ENCODE peak calls at places on chromosome 6, in six cellular contexts. One of them, this sample, is unnamed.

GRCh38 chr6:77092971-77093370 is 370.3 kb downstream of the HTR1B start:
- DNase-seq in HepG2: no peak
- DNase-seq in H1: no peak
- DNase-seq in K562: no peak
- DNase-seq in HCT116: no peak
- DNase-seq in SK-N-SH: no peak
- DNase-seq in this sample: no peak

GRCh38 chr6:143128346-143129015 is 67.8 kb downstream of the AIG1 start:
- DNase-seq in K562: no peak
- DNase-seq in SK-N-SH: no peak
- DNase-seq in HCT116: no peak
- DNase-seq in H1: no peak
- DNase-seq in HepG2: no peak
- DNase-seq in this sample: no peak

GRCh38 chr6:105318660-105319059 is 84.2 kb downstream of the PREP start:
- DNase-seq in H1: no peak
- DNase-seq in SK-N-SH: no peak
- DNase-seq in HCT116: peak; percentile 23
- DNase-seq in K562: no peak
- DNase-seq in HepG2: no peak
- DNase-seq in this sample: no peak

GRCh38 chr6:134667106-134667505 is 282.8 kb downstream of the ALDH8A1 start:
- DNase-seq in K562: no peak
- DNase-seq in HepG2: no peak
- DNase-seq in H1: no peak
- DNase-seq in HCT116: no peak
- DNase-seq in SK-N-SH: no peak
- DNase-seq in this sample: no peak

GRCh38 chr6:158680441-158680840 is 30.6 kb downstream of the SYTL3 start:
- DNase-seq in HepG2: no peak
- DNase-seq in SK-N-SH: no peak
- DNase-seq in H1: no peak
- DNase-seq in HCT116: no peak
- DNase-seq in K562: no peak
- DNase-seq in this sample: no peak

GRCh38 chr6:12393100-12393499 is 102.9 kb downstream of the EDN1 start:
- DNase-seq in K562: no peak
- DNase-seq in SK-N-SH: no peak
- DNase-seq in HepG2: no peak
- DNase-seq in H1: no peak
- DNase-seq in HCT116: no peak
- DNase-seq in this sample: no peak

GRCh38 chr6:124028117-124028516 is 224.5 kb downstream of the NKAIN2 start:
- DNase-seq in HepG2: no peak
- DNase-seq in SK-N-SH: no peak
- DNase-seq in K562: no peak
- DNase-seq in H1: no peak
- DNase-seq in HCT116: no peak
- DNase-seq in this sample: no peak

GRCh38 chr6:33279971-33280511 is 3.1 kb downstream of the B3GALT4 start:
- DNase-seq in H1: no peak
- DNase-seq in SK-N-SH: peak; percentile 58
- DNase-seq in HCT116: peak; percentile 82
- DNase-seq in K562: peak; percentile 90
- DNase-seq in HepG2: peak; percentile 93
- DNase-seq in this sample: peak; percentile 65

GRCh38 chr6:53956068-53956711 is 155.1 kb upstream of the MLIP start:
- DNase-seq in K562: peak; percentile 21
- DNase-seq in HepG2: peak; percentile 79
- DNase-seq in HCT116: peak; percentile 72
- DNase-seq in H1: peak; percentile 86
- DNase-seq in SK-N-SH: no peak
- DNase-seq in this sample: peak; percentile 83

GRCh38 chr6:30212865-30213653 is at the start of gene TRIM26:
- DNase-seq in SK-N-SH: peak; percentile 98
- DNase-seq in K562: peak; percentile 82
- DNase-seq in HCT116: peak; percentile 94
- DNase-seq in HepG2: peak; percentile 97
- DNase-seq in H1: peak; percentile 96
- DNase-seq in this sample: peak; percentile 98

GRCh38 chr6:166958926-166959861 is 2.8 kb upstream of the RNASET2 start:
- DNase-seq in HepG2: peak; percentile 75
- DNase-seq in H1: no peak
- DNase-seq in HCT116: no peak
- DNase-seq in K562: peak; percentile 61
- DNase-seq in SK-N-SH: no peak
- DNase-seq in this sample: no peak

GRCh38 chr6:138691595-138692057 is 81.9 kb upstream of the CCDC28A start:
- DNase-seq in SK-N-SH: no peak
- DNase-seq in H1: no peak
- DNase-seq in K562: no peak
- DNase-seq in HCT116: peak; percentile 52
- DNase-seq in HepG2: peak; percentile 45
- DNase-seq in this sample: peak; percentile 49

GRCh38 chr6:146700078-146700686 is 101.4 kb downstream of the ADGB start:
- DNase-seq in K562: peak; percentile 90
- DNase-seq in HCT116: peak; percentile 64
- DNase-seq in SK-N-SH: peak; percentile 48
- DNase-seq in H1: no peak
- DNase-seq in HepG2: peak; percentile 84
- DNase-seq in this sample: peak; percentile 86

GRCh38 chr6:161498359-161498758 is 224.5 kb upstream of the AGPAT4 start:
- DNase-seq in SK-N-SH: peak; percentile 41
- DNase-seq in HCT116: peak; percentile 66
- DNase-seq in K562: peak; percentile 52
- DNase-seq in H1: peak; percentile 51
- DNase-seq in HepG2: peak; percentile 36
- DNase-seq in this sample: no peak

DNA sequence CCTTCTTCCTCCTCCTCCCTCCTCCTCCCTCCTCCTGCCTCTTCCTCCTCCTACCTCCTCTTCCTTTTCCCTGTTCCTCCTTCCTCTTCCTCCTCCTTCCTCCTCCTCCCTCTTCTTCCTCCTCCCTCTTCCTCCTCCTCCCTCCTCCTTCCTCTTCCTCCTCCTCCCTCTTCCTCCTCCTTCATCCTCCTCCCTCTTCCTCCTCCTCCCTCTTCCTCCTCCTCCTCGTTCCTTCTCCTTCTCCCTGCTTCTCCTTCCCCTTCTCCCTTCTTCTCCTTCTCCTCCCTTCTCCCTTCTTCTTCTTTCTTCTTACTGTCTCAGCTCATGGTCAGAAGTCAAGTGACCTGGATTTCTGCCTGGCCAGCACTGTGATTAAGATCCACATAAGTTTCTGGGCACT is 7.7 kb downstream of the MAS1 start:
- DNase-seq in H1: no peak
- DNase-seq in SK-N-SH: no peak
- DNase-seq in HepG2: no peak
- DNase-seq in K562: no peak
- DNase-seq in HCT116: no peak
- DNase-seq in this sample: no peak
- TF ChIP-seq JUND in H1: no peak
- TF ChIP-seq JUND in SK-N-SH: no peak
- TF ChIP-seq JUND in HepG2: no peak
- TF ChIP-seq JUND in K562: no peak
- TF ChIP-seq JUND in HCT116: no peak
- TF ChIP-seq JUND in this sample: no peak

GRCh38 chr6:21187485-21187884 is 406.1 kb upstream of the SOX4 start:
- DNase-seq in HCT116: no peak
- DNase-seq in HepG2: no peak
- DNase-seq in K562: no peak
- DNase-seq in SK-N-SH: no peak
- DNase-seq in H1: no peak
- DNase-seq in this sample: no peak

GRCh38 chr6:21186479-21187055 is 407.0 kb upstream of the SOX4 start:
- DNase-seq in H1: no peak
- DNase-seq in K562: no peak
- DNase-seq in HepG2: no peak
- DNase-seq in HCT116: no peak
- DNase-seq in SK-N-SH: no peak
- DNase-seq in this sample: no peak

GRCh38 chr6:21188505-21189223 is 404.9 kb upstream of the SOX4 start:
- DNase-seq in SK-N-SH: no peak
- DNase-seq in HepG2: peak; percentile 24
- DNase-seq in H1: no peak
- DNase-seq in HCT116: no peak
- DNase-seq in K562: no peak
- DNase-seq in this sample: no peak

GRCh38 chr6:21189721-21190120 is 403.8 kb upstream of the SOX4 start:
- DNase-seq in H1: no peak
- DNase-seq in K562: no peak
- DNase-seq in SK-N-SH: no peak
- DNase-seq in HepG2: no peak
- DNase-seq in HCT116: no peak
- DNase-seq in this sample: no peak

DNA sequence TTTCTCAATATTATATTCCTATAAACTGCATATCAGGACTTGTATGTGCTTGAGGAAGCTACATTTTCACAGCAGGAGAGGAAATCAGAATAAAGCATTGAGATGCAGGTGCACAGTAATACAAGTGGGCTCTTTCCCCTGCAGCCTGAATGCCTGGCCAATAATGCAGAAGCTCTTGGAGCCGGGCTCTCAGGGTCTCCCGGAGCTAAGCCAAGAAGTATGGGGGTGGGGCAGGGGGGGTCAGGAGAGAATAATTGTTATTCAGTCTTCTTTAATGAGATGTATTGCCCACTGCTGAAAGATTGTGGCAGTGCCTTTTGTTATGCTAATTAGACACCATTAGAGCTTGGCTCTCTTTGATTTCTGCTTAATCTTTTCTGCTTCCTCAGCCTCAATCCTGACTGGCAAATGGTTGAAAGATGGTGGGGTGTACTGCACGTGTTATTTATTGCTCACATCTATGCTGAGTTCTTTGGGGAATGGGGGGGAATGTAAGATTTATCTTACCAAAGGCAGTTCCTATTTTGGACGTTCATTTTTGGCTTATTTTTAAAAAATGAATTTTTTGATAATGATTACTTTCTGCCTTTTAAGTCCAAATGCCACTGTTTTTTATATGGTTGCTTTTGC is 407.6 kb upstream of the SOX4 start:
- DNase-seq in HepG2: no peak
- DNase-seq in HCT116: no peak
- DNase-seq in K562: no peak
- DNase-seq in SK-N-SH: no peak
- DNase-seq in H1: no peak
- DNase-seq in this sample: no peak
- TF ChIP-seq JUND in HepG2: no peak
- TF ChIP-seq JUND in HCT116: no peak
- TF ChIP-seq JUND in K562: no peak
- TF ChIP-seq JUND in SK-N-SH: no peak
- TF ChIP-seq JUND in H1: peak; percentile 27
- TF ChIP-seq JUND in this sample: no peak

GRCh38 chr6:139777202-139777970 is 402.9 kb upstream of the CITED2 start:
- DNase-seq in HCT116: no peak
- DNase-seq in SK-N-SH: no peak
- DNase-seq in K562: peak; percentile 76
- DNase-seq in HepG2: no peak
- DNase-seq in H1: no peak
- DNase-seq in this sample: no peak
- TF ChIP-seq JUND in HCT116: no peak
- TF ChIP-seq JUND in SK-N-SH: no peak
- TF ChIP-seq JUND in K562: no peak
- TF ChIP-seq JUND in HepG2: no peak
- TF ChIP-seq JUND in H1: no peak
- TF ChIP-seq JUND in this sample: no peak

GRCh38 chr6:31821301-31822037 is 6.1 kb upstream of the HSPA1B start:
- DNase-seq in H1: peak; percentile 75
- DNase-seq in HCT116: no peak
- DNase-seq in HepG2: no peak
- DNase-seq in SK-N-SH: peak; percentile 62
- DNase-seq in K562: peak; percentile 92
- DNase-seq in this sample: peak; percentile 73
- TF ChIP-seq JUND in H1: no peak
- TF ChIP-seq JUND in HCT116: no peak
- TF ChIP-seq JUND in HepG2: no peak
- TF ChIP-seq JUND in SK-N-SH: no peak
- TF ChIP-seq JUND in K562: peak; percentile 4
- TF ChIP-seq JUND in this sample: no peak

DNA sequence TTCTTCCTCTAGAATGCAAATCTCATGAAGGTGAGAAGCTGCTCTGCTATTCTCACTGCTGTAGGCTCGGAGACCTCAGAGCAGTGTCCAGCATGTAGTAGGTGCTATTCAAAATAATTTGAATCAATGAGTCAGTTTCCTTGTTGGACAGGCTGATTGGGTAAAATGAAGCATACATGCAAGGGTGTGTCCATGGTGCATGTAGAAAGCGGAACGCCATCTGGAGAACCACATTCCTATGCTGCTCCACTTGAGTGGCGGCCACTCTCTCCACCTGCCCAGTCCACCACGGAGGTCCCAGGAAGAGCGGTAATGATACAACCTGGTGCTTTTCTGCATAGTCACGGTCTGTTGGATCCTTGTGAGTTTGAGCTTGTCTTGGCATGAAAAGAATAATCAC is 412.1 kb downstream of the QKI start:
- DNase-seq in H1: no peak
- DNase-seq in HepG2: no peak
- DNase-seq in K562: no peak
- DNase-seq in SK-N-SH: no peak
- DNase-seq in HCT116: no peak
- DNase-seq in this sample: no peak
- TF ChIP-seq JUND in H1: no peak
- TF ChIP-seq JUND in HepG2: no peak
- TF ChIP-seq JUND in K562: no peak
- TF ChIP-seq JUND in SK-N-SH: no peak
- TF ChIP-seq JUND in HCT116: no peak
- TF ChIP-seq JUND in this sample: no peak

DNA sequence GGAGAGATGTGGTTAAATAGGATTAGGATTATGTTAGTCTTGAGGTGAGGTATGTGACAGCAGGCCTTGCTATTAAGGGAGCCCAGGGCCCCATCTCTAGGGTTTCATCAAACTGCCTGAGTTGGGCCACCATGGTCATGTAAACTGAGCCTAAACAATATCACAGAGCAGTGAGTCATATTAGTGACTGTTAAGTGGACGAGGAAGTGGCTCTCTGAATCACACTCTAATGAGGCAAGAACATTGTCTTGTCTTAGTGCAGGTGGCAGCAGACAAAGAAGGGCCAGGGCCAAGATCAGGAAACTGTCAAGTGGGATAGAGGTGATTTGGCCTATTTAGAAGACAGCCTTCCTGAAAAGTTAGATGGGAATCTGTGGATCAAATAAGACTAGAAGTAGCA is 23.1 kb downstream of the ENPP3 start:
- DNase-seq in K562: no peak
- DNase-seq in H1: no peak
- DNase-seq in HCT116: peak; percentile 45
- DNase-seq in HepG2: no peak
- DNase-seq in SK-N-SH: no peak
- DNase-seq in this sample: no peak
- TF ChIP-seq JUND in K562: peak; percentile 54
- TF ChIP-seq JUND in H1: no peak
- TF ChIP-seq JUND in HCT116: peak; percentile 77
- TF ChIP-seq JUND in HepG2: no peak
- TF ChIP-seq JUND in SK-N-SH: no peak
- TF ChIP-seq JUND in this sample: no peak

GRCh38 chr6:7215140-7215539 is 97.9 kb downstream of the SSR1 start:
- DNase-seq in SK-N-SH: no peak
- DNase-seq in HCT116: no peak
- DNase-seq in K562: peak; percentile 77
- DNase-seq in H1: no peak
- DNase-seq in HepG2: peak; percentile 46
- DNase-seq in this sample: no peak
- TF ChIP-seq JUND in SK-N-SH: no peak
- TF ChIP-seq JUND in HCT116: no peak
- TF ChIP-seq JUND in K562: peak; percentile 61
- TF ChIP-seq JUND in H1: no peak
- TF ChIP-seq JUND in HepG2: no peak
- TF ChIP-seq JUND in this sample: no peak

This sample was measured in T47D.